ENCODE peak calls at places on chromosome 11, in nine cellular contexts. One of them, this sample, is unnamed.

GRCh38 chr11:11769362-11769761 is 72.4 kb upstream of the USP47 start:
- DNase-seq in Peyer's patch: no peak
- DNase-seq in CD4-positive, CD25-positive, alpha-beta regulatory T cell: no peak
- DNase-seq in esophagus squamous epithelium: no peak
- DNase-seq in body of pancreas: no peak
- DNase-seq in mammary epithelial cell: no peak
- DNase-seq in iPS DF 6.9: no peak
- DNase-seq in thoracic aorta: no peak
- DNase-seq in fibroblast of lung: no peak
- DNase-seq in this sample: no peak

GRCh38 chr11:70411713-70412452 is 13.6 kb downstream of the CTTN start:
- DNase-seq in fibroblast of lung: no peak
- DNase-seq in CD4-positive, CD25-positive, alpha-beta regulatory T cell: no peak
- DNase-seq in thoracic aorta: no peak
- DNase-seq in Peyer's patch: no peak
- DNase-seq in esophagus squamous epithelium: no peak
- DNase-seq in mammary epithelial cell: no peak
- DNase-seq in body of pancreas: no peak
- DNase-seq in iPS DF 6.9: no peak
- DNase-seq in this sample: no peak

GRCh38 chr11:123525072-123525471 is 95.0 kb downstream of the GRAMD1B start:
- DNase-seq in fibroblast of lung: no peak
- DNase-seq in Peyer's patch: no peak
- DNase-seq in iPS DF 6.9: no peak
- DNase-seq in mammary epithelial cell: no peak
- DNase-seq in CD4-positive, CD25-positive, alpha-beta regulatory T cell: no peak
- DNase-seq in thoracic aorta: no peak
- DNase-seq in esophagus squamous epithelium: no peak
- DNase-seq in body of pancreas: no peak
- DNase-seq in this sample: no peak

GRCh38 chr11:115464269-115464668 is 39.9 kb downstream of the CADM1 start:
- DNase-seq in body of pancreas: no peak
- DNase-seq in iPS DF 6.9: no peak
- DNase-seq in thoracic aorta: no peak
- DNase-seq in fibroblast of lung: no peak
- DNase-seq in mammary epithelial cell: no peak
- DNase-seq in Peyer's patch: no peak
- DNase-seq in CD4-positive, CD25-positive, alpha-beta regulatory T cell: no peak
- DNase-seq in esophagus squamous epithelium: no peak
- DNase-seq in this sample: no peak

GRCh38 chr11:134276396-134277175 is 407 bp downstream of the GLB1L3 start:
- DNase-seq in mammary epithelial cell: no peak
- DNase-seq in thoracic aorta: no peak
- DNase-seq in body of pancreas: no peak
- DNase-seq in esophagus squamous epithelium: no peak
- DNase-seq in iPS DF 6.9: no peak
- DNase-seq in CD4-positive, CD25-positive, alpha-beta regulatory T cell: no peak
- DNase-seq in fibroblast of lung: no peak
- DNase-seq in Peyer's patch: no peak
- DNase-seq in this sample: no peak

GRCh38 chr11:103682318-103683184 is 353.9 kb upstream of the DDI1 start:
- DNase-seq in mammary epithelial cell: peak; percentile 59
- DNase-seq in esophagus squamous epithelium: no peak
- DNase-seq in body of pancreas: peak; percentile 72
- DNase-seq in fibroblast of lung: peak; percentile 82
- DNase-seq in Peyer's patch: peak; percentile 31
- DNase-seq in iPS DF 6.9: peak; percentile 87
- DNase-seq in thoracic aorta: peak; percentile 13
- DNase-seq in CD4-positive, CD25-positive, alpha-beta regulatory T cell: peak; percentile 66
- DNase-seq in this sample: peak; percentile 72

GRCh38 chr11:91156041-91156440 is 933.2 kb upstream of the CHORDC1 start:
- DNase-seq in body of pancreas: no peak
- DNase-seq in CD4-positive, CD25-positive, alpha-beta regulatory T cell: no peak
- DNase-seq in fibroblast of lung: no peak
- DNase-seq in mammary epithelial cell: no peak
- DNase-seq in esophagus squamous epithelium: no peak
- DNase-seq in Peyer's patch: no peak
- DNase-seq in iPS DF 6.9: no peak
- DNase-seq in thoracic aorta: no peak
- DNase-seq in this sample: no peak

GRCh38 chr11:111357150-111358037 is 21.7 kb downstream of the POU2AF1 start:
- DNase-seq in thoracic aorta: no peak
- DNase-seq in esophagus squamous epithelium: no peak
- DNase-seq in fibroblast of lung: no peak
- DNase-seq in body of pancreas: no peak
- DNase-seq in CD4-positive, CD25-positive, alpha-beta regulatory T cell: no peak
- DNase-seq in iPS DF 6.9: no peak
- DNase-seq in mammary epithelial cell: no peak
- DNase-seq in Peyer's patch: no peak
- DNase-seq in this sample: no peak

GRCh38 chr11:83249972-83250593 is 36.1 kb downstream of the CCDC90B start:
- DNase-seq in fibroblast of lung: peak; percentile 75
- DNase-seq in esophagus squamous epithelium: no peak
- DNase-seq in thoracic aorta: no peak
- DNase-seq in iPS DF 6.9: peak; percentile 1
- DNase-seq in CD4-positive, CD25-positive, alpha-beta regulatory T cell: peak; percentile 58
- DNase-seq in Peyer's patch: no peak
- DNase-seq in body of pancreas: no peak
- DNase-seq in mammary epithelial cell: peak; percentile 20
- DNase-seq in this sample: peak; percentile 68

GRCh38 chr11:27926981-27927481 is 180.9 kb downstream of the KIF18A start:
- DNase-seq in fibroblast of lung: peak; percentile 78
- DNase-seq in esophagus squamous epithelium: no peak
- DNase-seq in Peyer's patch: no peak
- DNase-seq in mammary epithelial cell: peak; percentile 74
- DNase-seq in body of pancreas: no peak
- DNase-seq in thoracic aorta: no peak
- DNase-seq in iPS DF 6.9: no peak
- DNase-seq in CD4-positive, CD25-positive, alpha-beta regulatory T cell: no peak
- DNase-seq in this sample: peak; percentile 47

GRCh38 chr11:5059527-5059926 is at the start of gene OR52E2:
- DNase-seq in body of pancreas: no peak
- DNase-seq in esophagus squamous epithelium: no peak
- DNase-seq in iPS DF 6.9: no peak
- DNase-seq in fibroblast of lung: no peak
- DNase-seq in mammary epithelial cell: no peak
- DNase-seq in thoracic aorta: no peak
- DNase-seq in Peyer's patch: no peak
- DNase-seq in CD4-positive, CD25-positive, alpha-beta regulatory T cell: no peak
- DNase-seq in this sample: no peak

GRCh38 chr11:255176-255575 is 18.4 kb downstream of the PSMD13 start:
- DNase-seq in fibroblast of lung: peak; percentile 66
- DNase-seq in thoracic aorta: no peak
- DNase-seq in esophagus squamous epithelium: no peak
- DNase-seq in Peyer's patch: no peak
- DNase-seq in iPS DF 6.9: no peak
- DNase-seq in mammary epithelial cell: no peak
- DNase-seq in CD4-positive, CD25-positive, alpha-beta regulatory T cell: no peak
- DNase-seq in body of pancreas: no peak
- DNase-seq in this sample: no peak

GRCh38 chr11:7527029-7527428 is 13.2 kb downstream of the PPFIBP2 start:
- DNase-seq in fibroblast of lung: no peak
- DNase-seq in body of pancreas: no peak
- DNase-seq in Peyer's patch: no peak
- DNase-seq in CD4-positive, CD25-positive, alpha-beta regulatory T cell: peak; percentile 89
- DNase-seq in thoracic aorta: no peak
- DNase-seq in iPS DF 6.9: no peak
- DNase-seq in mammary epithelial cell: no peak
- DNase-seq in esophagus squamous epithelium: no peak
- DNase-seq in this sample: no peak

GRCh38 chr11:313787-314547 is at the start of gene IFITM1:
- DNase-seq in fibroblast of lung: peak; percentile 86
- DNase-seq in iPS DF 6.9: no peak
- DNase-seq in Peyer's patch: peak; percentile 80
- DNase-seq in mammary epithelial cell: peak; percentile 33
- DNase-seq in body of pancreas: no peak
- DNase-seq in thoracic aorta: no peak
- DNase-seq in CD4-positive, CD25-positive, alpha-beta regulatory T cell: peak; percentile 93
- DNase-seq in esophagus squamous epithelium: no peak
- DNase-seq in this sample: no peak

GRCh38 chr11:69443138-69443967 is 38.1 kb upstream of the LINC01488 start:
- DNase-seq in fibroblast of lung: peak; percentile 84
- DNase-seq in iPS DF 6.9: no peak
- DNase-seq in mammary epithelial cell: peak; percentile 87
- DNase-seq in thoracic aorta: peak; percentile 50
- DNase-seq in esophagus squamous epithelium: peak; percentile 25
- DNase-seq in Peyer's patch: peak; percentile 78
- DNase-seq in body of pancreas: peak; percentile 84
- DNase-seq in CD4-positive, CD25-positive, alpha-beta regulatory T cell: peak; percentile 77
- DNase-seq in this sample: peak; percentile 96

DNA sequence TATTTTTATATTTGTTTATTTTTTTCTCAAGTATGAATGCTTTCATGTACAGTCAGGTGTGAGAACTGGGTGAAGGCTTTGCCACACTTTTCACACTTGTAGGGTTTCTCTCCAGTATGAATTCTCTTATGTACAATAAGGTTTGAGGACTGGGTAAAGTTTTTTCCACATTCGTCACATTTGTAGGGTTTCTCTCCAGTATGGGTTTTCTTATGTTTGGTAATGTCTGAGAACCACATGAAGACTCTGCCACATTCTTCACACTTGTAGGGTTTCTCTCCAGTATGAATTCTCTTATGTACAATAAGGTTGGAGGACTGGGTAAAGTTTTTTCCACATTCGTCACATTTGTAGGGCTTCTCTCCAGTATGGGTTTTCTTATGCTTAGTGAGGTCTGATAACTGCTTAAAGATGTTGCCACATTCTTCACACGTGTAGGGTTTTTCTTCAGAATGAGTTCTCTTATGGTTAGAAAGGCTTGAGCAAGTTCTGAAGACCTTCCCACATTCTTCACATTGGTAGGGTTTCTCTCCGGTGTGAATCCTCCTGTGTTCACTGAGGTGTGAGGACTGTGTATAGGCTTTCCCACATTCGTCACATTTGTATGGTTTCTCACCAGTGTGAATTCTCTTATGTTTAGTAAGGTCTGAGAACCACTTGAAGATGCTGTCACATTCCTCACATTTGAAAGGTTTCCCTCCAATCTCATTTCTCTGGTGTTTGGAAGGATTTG is 19.7 kb downstream of the ZNF195 start:
- DNase-seq in body of pancreas: no peak
- DNase-seq in CD4-positive, CD25-positive, alpha-beta regulatory T cell: no peak
- DNase-seq in iPS DF 6.9: no peak
- DNase-seq in esophagus squamous epithelium: no peak
- DNase-seq in thoracic aorta: no peak
- DNase-seq in Peyer's patch: no peak
- DNase-seq in fibroblast of lung: peak; percentile 12
- DNase-seq in mammary epithelial cell: no peak
- DNase-seq in this sample: no peak
- H3K36me3 ChIP-seq in body of pancreas: peaks cover 37% of the 10 kb centered on the region
- H3K36me3 ChIP-seq in CD4-positive, CD25-positive, alpha-beta regulatory T cell: peaks cover 51% of the 10 kb centered on the region
- H3K36me3 ChIP-seq in iPS DF 6.9: peaks cover 39% of the 10 kb centered on the region
- H3K36me3 ChIP-seq in esophagus squamous epithelium: peaks cover 32% of the 10 kb centered on the region
- H3K36me3 ChIP-seq in thoracic aorta: peaks cover 51% of the 10 kb centered on the region
- H3K36me3 ChIP-seq in Peyer's patch: peaks cover 18% of the 10 kb centered on the region
- H3K36me3 ChIP-seq in fibroblast of lung: peaks cover 10% of the 10 kb centered on the region
- H3K36me3 ChIP-seq in mammary epithelial cell: peaks cover 43% of the 10 kb centered on the region
- H3K36me3 ChIP-seq in this sample: peaks cover 66% of the 10 kb centered on the region

DNA sequence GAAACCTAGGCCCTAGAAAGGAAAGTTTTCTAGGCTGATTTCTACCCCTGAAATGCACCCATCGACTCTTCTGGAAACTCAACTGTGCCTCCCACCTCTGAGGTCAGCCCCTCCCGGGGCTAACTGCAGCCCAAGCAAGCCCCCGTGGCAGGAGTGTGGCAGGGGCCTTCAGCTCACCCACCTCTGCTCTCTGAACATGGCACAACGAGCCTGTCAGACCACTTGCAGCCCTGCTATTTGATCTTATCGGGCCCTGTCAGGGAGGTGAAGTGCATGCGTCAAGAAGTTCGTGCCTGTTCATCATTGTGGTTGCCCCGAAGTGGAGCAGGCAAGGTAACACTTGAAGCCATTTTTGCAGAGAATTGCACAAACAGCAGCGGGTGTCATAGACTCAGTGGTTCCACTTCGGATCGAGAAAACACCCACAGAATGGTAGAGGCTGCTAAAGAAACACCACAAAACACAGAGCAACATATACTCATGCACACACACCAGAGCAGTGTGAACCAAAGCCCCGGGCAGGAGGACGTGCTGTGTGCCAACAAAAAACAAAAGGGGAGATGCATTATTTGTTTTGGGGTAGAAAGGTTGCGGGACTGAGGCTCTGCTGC is 262.7 kb downstream of the ETS1 start:
- DNase-seq in iPS DF 6.9: no peak
- DNase-seq in CD4-positive, CD25-positive, alpha-beta regulatory T cell: peak; percentile 89
- DNase-seq in body of pancreas: no peak
- DNase-seq in esophagus squamous epithelium: no peak
- DNase-seq in mammary epithelial cell: no peak
- DNase-seq in Peyer's patch: peak; percentile 58
- DNase-seq in thoracic aorta: no peak
- DNase-seq in fibroblast of lung: no peak
- DNase-seq in this sample: no peak
- H3K27ac ChIP-seq in iPS DF 6.9: no peak overlapping the region
- H3K27ac ChIP-seq in CD4-positive, CD25-positive, alpha-beta regulatory T cell: peak overlapping the region; percentile 94
- H3K27ac ChIP-seq in body of pancreas: no peak overlapping the region
- H3K27ac ChIP-seq in esophagus squamous epithelium: no peak overlapping the region
- H3K27ac ChIP-seq in mammary epithelial cell: no peak overlapping the region
- H3K27ac ChIP-seq in Peyer's patch: peak overlapping the region; percentile 74
- H3K27ac ChIP-seq in thoracic aorta: no peak overlapping the region
- H3K27ac ChIP-seq in fibroblast of lung: no peak overlapping the region
- H3K27ac ChIP-seq in this sample: no peak overlapping the region

DNA sequence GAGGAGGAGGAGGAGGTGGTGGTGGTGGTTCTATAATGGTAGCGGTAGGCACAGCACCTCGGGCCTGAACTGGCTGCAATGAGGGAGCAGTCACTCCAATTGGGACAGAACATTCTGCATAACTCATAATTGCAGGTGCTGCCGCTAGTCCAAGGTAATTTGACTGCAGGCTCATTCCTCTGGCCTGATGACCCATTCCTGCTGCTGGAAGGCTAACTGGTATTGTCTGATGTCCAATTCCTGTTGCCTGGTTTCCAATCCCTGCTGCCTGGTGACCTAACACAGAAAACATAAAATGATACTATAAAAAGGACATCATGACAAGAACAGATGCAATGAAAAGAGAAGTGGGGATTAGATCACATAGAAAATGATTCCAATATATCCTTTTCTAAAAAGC is 7.9 kb upstream of the AGBL2 start:
- DNase-seq in fibroblast of lung: no peak
- DNase-seq in mammary epithelial cell: no peak
- DNase-seq in esophagus squamous epithelium: no peak
- DNase-seq in body of pancreas: no peak
- DNase-seq in CD4-positive, CD25-positive, alpha-beta regulatory T cell: no peak
- DNase-seq in Peyer's patch: no peak
- DNase-seq in iPS DF 6.9: no peak
- DNase-seq in thoracic aorta: no peak
- DNase-seq in this sample: no peak
- H3K36me3 ChIP-seq in fibroblast of lung: peaks cover 17% of the 10 kb centered on the region
- H3K36me3 ChIP-seq in mammary epithelial cell: peaks cover 52% of the 10 kb centered on the region
- H3K36me3 ChIP-seq in esophagus squamous epithelium: peaks cover 27% of the 10 kb centered on the region
- H3K36me3 ChIP-seq in body of pancreas: peaks cover 32% of the 10 kb centered on the region
- H3K36me3 ChIP-seq in CD4-positive, CD25-positive, alpha-beta regulatory T cell: peaks cover 93% of the 10 kb centered on the region
- H3K36me3 ChIP-seq in Peyer's patch: peaks cover 6% of the 10 kb centered on the region
- H3K36me3 ChIP-seq in iPS DF 6.9: peaks cover 16% of the 10 kb centered on the region
- H3K36me3 ChIP-seq in thoracic aorta: peaks cover 70% of the 10 kb centered on the region
- H3K36me3 ChIP-seq in this sample: peaks cover 91% of the 10 kb centered on the region

DNA sequence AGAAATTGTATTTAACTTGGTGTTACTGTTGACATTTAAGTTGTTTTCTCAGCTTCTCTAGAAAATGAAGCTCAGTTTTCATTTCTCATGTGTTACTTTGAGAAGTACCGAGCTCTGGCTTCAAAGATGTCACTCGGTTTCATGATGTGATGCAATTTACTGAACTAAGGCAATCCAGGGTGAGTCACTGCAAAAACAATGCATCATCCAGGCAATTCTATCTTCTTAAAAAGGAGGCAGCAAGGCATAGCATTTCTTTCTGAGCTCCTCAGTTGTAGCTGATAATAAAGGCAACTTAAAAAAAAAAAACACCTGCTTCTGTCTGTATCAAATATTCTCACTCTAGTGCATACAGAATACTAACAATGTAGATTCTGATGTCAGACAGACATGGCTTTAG is 91.1 kb upstream of the KCNA4 start:
- DNase-seq in esophagus squamous epithelium: no peak
- DNase-seq in iPS DF 6.9: no peak
- DNase-seq in fibroblast of lung: peak; percentile 65
- DNase-seq in thoracic aorta: no peak
- DNase-seq in mammary epithelial cell: peak; percentile 48
- DNase-seq in CD4-positive, CD25-positive, alpha-beta regulatory T cell: no peak
- DNase-seq in Peyer's patch: no peak
- DNase-seq in body of pancreas: no peak
- DNase-seq in this sample: peak; percentile 43
- H3K27ac ChIP-seq in esophagus squamous epithelium: no peak overlapping the region
- H3K27ac ChIP-seq in iPS DF 6.9: no peak overlapping the region
- H3K27ac ChIP-seq in fibroblast of lung: no peak overlapping the region
- H3K27ac ChIP-seq in thoracic aorta: no peak overlapping the region
- H3K27ac ChIP-seq in mammary epithelial cell: no peak overlapping the region
- H3K27ac ChIP-seq in CD4-positive, CD25-positive, alpha-beta regulatory T cell: no peak overlapping the region
- H3K27ac ChIP-seq in Peyer's patch: no peak overlapping the region
- H3K27ac ChIP-seq in body of pancreas: no peak overlapping the region
- H3K27ac ChIP-seq in this sample: no peak overlapping the region